ENCODE peak calls at places on chromosomes 3 and 15, in four cellular contexts. G is IMR-90, P is H9, B is H1. J is an unnamed sample.

GRCh38 chr3:39147711-39148115 is 5.7 kb downstream of the CSRNP1 start:
- DNase-seq in G (peak; percentile 55), P (no peak), B (no peak), J (peak; percentile 77)

GRCh38 chr15:33188654-33189257 is 5.8 kb downstream of the FMN1 start:
- DNase-seq in G (no peak), P (no peak), B (no peak), J (no peak)

GRCh38 chr15:25089577-25089976 is 134.8 kb downstream of the SNRPN start:
- DNase-seq in G (no peak), P (peak; percentile 5), B (no peak), J (no peak)

GRCh38 chr3:21654662-21655061 is 96.3 kb downstream of the ZNF385D start:
- DNase-seq in G (peak; percentile 78), P (no peak), B (no peak), J (no peak)

GRCh38 chr3:59644479-59645075 is 594.8 kb upstream of the CFAP20DC start:
- DNase-seq in G (no peak), P (no peak), B (no peak), J (no peak)

GRCh38 chr3:194003128-194004057 is 132.6 kb upstream of the HES1 start:
- DNase-seq in G (peak; percentile 87), P (peak; percentile 64), B (peak; percentile 65), J (peak; percentile 89)

GRCh38 chr3:99875573-99875924 is 57.9 kb downstream of the CMSS1 start:
- DNase-seq in G (peak; percentile 60), P (no peak), B (no peak), J (no peak)

GRCh38 chr3:196096382-196096953 is 14.6 kb upstream of the TFRC start:
- DNase-seq in G (no peak), P (no peak), B (no peak), J (no peak)

GRCh38 chr3:66312039-66312438 is 91.2 kb downstream of the SLC25A26 start:
- DNase-seq in G (no peak), P (no peak), B (no peak), J (no peak)

GRCh38 chr3:10344147-10344943 is 23.4 kb upstream of the SEC13 start:
- DNase-seq in G (peak; percentile 54), P (peak; percentile 79), B (peak; percentile 85), J (peak; percentile 65)

GRCh38 chr3:179196098-179196497 is 47.9 kb downstream of the PIK3CA start:
- DNase-seq in G (peak; percentile 89), P (no peak), B (no peak), J (no peak)

GRCh38 chr3:194521514-194522260 is 34.9 kb upstream of the ATP13A3 start:
- DNase-seq in G (peak; percentile 77), P (no peak), B (no peak), J (peak; percentile 16)

GRCh38 chr3:63967675-63968611 is 55.4 kb downstream of the PSMD6 start:
- DNase-seq in G (peak; percentile 70), P (no peak), B (no peak), J (no peak)

GRCh38 chr3:20055020-20055775 is 15.0 kb downstream of the KAT2B start:
- DNase-seq in G (no peak), P (no peak), B (no peak), J (no peak)

GRCh38 chr3:118972974-118973373 is 61.7 kb downstream of the IGSF11 start:
- DNase-seq in G (no peak), P (no peak), B (no peak), J (no peak)

DNA sequence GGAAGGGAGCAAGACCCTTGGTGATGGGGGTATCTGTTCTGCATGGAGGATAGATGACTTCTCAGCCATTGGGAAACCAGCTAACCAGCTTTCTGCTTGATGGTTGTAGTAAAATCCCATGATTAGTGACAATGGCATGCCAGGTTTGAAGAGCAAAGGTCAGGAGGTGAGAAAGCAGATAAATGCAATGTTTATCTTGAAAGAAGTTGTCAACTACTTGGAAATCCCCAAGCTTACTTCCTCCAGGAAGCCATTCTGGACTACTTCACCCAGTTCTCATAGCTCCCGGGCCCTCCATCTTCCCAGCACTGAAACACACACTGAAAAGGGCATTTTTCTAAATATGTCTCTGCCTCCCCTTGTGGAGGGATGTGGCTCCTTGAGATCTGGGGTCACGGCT is 51.3 kb downstream of the SMAD3 start:
- DNase-seq in G (peak; percentile 73), P (no peak), B (no peak), J (peak; percentile 74)
- H3K4me1 ChIP-seq in G (peaks cover 66% of the 10 kb centered on the region), P (no peaks in the 10 kb centered on the region), B (no peaks in the 10 kb centered on the region), J (peaks cover 11% of the 10 kb centered on the region)

DNA sequence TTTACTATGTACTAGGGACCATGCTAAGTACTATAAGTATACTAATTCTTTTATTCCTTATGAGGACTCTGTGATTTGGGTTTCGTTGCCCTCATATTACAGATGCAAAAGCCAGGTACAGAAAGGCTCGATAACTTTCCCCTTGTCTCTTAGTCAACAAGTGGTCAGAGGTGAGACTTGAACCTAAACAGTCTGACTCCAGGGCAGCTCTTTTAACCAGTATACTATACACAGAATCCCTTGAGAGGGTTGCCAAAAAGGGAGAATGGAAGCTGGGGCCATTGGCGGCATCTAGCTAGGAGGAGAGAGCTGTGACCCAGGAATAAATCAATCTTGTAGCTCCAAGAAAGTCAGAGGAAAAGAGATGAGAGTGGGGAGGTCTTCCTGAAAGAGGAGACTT is 92.4 kb downstream of the TOP2B start:
- DNase-seq in G (no peak), P (no peak), B (no peak), J (no peak)
- H3K18ac ChIP-seq in G (no peak overlapping the region), P (no peak overlapping the region), B (no peak overlapping the region), J (no peak overlapping the region)

GRCh38 chr3:171457263-171458055 is 2.7 kb downstream of the TNIK start:
- DNase-seq in G (no peak), P (no peak), B (no peak), J (no peak)
- H3K56ac ChIP-seq in G (no peak overlapping the region), P (no peak overlapping the region), B (no peak overlapping the region), J (peak overlapping the region; percentile 78)

GRCh38 chr3:25652921-25653320 is 11.8 kb downstream of the TOP2B start:
- DNase-seq in G (peak; percentile 50), P (no peak), B (no peak), J (no peak)

GRCh38 chr3:25657293-25657692 is 7.4 kb downstream of the TOP2B start:
- DNase-seq in G (no peak), P (no peak), B (no peak), J (no peak)

GRCh38 chr3:25654576-25654975 is 10.1 kb downstream of the TOP2B start:
- DNase-seq in G (no peak), P (no peak), B (no peak), J (no peak)

GRCh38 chr3:25655659-25656058 is 9.0 kb downstream of the TOP2B start:
- DNase-seq in G (no peak), P (no peak), B (no peak), J (no peak)

GRCh38 chr3:25653322-25653721 is 11.4 kb downstream of the TOP2B start:
- DNase-seq in G (no peak), P (no peak), B (no peak), J (no peak)
- H3K4me1 ChIP-seq in G (peaks cover 4% of the 10 kb centered on the region), P (peaks cover 3% of the 10 kb centered on the region), B (no peaks in the 10 kb centered on the region), J (peaks cover 4% of the 10 kb centered on the region)

DNA sequence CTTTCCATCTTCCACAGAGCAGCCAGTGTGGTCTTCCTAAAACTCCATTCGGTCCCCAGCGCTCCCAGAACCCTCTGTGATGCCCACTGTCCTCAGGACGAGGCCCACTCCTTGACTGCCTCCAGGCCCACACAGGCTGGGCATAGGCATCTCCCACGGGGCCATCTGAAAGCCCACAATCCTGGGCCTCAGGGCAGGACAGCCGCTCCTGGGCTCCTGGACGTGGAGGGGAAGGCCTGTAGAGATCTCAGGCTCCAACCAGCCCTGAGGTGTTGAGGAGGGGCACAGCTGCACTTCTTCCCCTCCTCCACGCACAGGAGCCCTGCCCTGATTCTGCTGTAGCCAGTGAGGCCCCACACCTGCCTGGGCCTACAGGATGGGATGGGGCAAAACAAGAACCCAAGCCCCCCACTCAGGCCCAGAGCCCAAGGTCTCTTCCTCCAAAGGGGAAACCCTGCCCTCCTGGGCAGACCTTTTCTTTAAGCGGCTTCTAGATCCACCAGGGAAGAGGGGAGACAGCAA is 26.0 kb downstream of the SHISA5 start:
- DNase-seq in G (no peak), P (no peak), B (no peak), J (no peak)
- H3K18ac ChIP-seq in G (no peak overlapping the region), P (no peak overlapping the region), B (no peak overlapping the region), J (no peak overlapping the region)

GRCh38 chr3:171703144-171703543 is 107.1 kb downstream of the PLD1 start:
- DNase-seq in G (no peak), P (no peak), B (no peak), J (no peak)

GRCh38 chr3:171700653-171701052 is 109.6 kb downstream of the PLD1 start:
- DNase-seq in G (no peak), P (no peak), B (no peak), J (no peak)

GRCh38 chr3:171704002-171704401 is 106.3 kb downstream of the PLD1 start:
- DNase-seq in G (peak; percentile 37), P (peak; percentile 62), B (no peak), J (peak; percentile 69)

GRCh38 chr3:171700157-171700556 is 110.1 kb downstream of the PLD1 start:
- DNase-seq in G (no peak), P (no peak), B (no peak), J (no peak)

DNA sequence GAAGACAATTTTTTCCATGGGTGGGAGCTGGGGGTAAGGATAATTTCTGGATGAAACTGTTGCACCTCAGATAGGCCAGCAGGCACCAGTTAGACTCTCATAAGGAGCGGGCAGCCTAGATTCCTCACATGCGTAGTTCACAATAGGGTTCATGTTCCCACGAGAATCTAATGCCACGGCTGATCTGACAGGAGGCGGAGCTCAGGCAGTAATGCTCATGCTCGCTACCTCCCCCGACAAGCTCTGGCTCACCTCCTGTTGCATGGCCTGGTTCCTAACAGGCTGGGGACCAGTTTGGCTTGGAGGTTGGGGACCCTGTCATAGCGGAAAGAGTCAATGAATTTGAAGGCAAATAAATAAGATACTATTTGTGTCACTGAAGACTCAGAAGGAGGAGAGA is 105.5 kb downstream of the PLD1 start:
- DNase-seq in G (no peak), P (peak; percentile 51), B (no peak), J (peak; percentile 38)
- H3K56ac ChIP-seq in G (no peak overlapping the region), P (no peak overlapping the region), B (no peak overlapping the region), J (no peak overlapping the region)

GRCh38 chr3:168341192-168341816 is 245.6 kb upstream of the GOLIM4 start:
- DNase-seq in G (peak; percentile 91), P (no peak), B (no peak), J (no peak)

GRCh38 chr3:168338176-168338575 is 242.5 kb upstream of the GOLIM4 start:
- DNase-seq in G (no peak), P (no peak), B (no peak), J (peak; percentile 91)

GRCh38 chr3:168330983-168331382 is 235.3 kb upstream of the GOLIM4 start:
- DNase-seq in G (no peak), P (no peak), B (no peak), J (peak; percentile 58)

GRCh38 chr3:168341965-168342719 is 246.4 kb upstream of the GOLIM4 start:
- DNase-seq in G (peak; percentile 8), P (no peak), B (no peak), J (no peak)

GRCh38 chr3:168336276-168336675 is 240.6 kb upstream of the GOLIM4 start:
- DNase-seq in G (peak; percentile 6), P (no peak), B (no peak), J (no peak)
- H3K4me1 ChIP-seq in G (peaks cover 4% of the 10 kb centered on the region), P (no peaks in the 10 kb centered on the region), B (no peaks in the 10 kb centered on the region), J (peaks cover 16% of the 10 kb centered on the region)

GRCh38 chr3:72034956-72035355 is 250.0 kb upstream of the PROK2 start:
- DNase-seq in G (no peak), P (no peak), B (no peak), J (no peak)
- H3K18ac ChIP-seq in G (no peak overlapping the region), P (no peak overlapping the region), B (no peak overlapping the region), J (no peak overlapping the region)

DNA sequence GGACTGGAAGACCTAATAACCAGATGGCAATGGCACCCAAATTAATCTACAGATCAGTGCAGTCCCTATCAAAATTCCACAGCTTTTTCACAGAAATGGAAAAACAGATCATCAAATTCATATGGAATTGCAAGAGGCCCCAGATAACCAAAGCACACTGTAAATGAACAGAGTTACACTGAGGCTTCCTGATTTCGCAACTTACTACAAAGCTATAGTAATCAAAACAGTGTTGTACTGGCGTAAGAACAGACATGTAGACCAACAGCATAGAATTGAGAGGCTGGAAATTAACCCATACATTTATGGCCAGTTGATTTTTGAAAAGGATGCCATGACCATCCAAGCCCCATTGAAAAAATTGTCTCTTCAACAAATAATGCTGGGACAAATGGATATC is 16.2 kb downstream of the XPC start:
- DNase-seq in G (no peak), P (no peak), B (no peak), J (no peak)
- H3K56ac ChIP-seq in G (no peak overlapping the region), P (no peak overlapping the region), B (no peak overlapping the region), J (no peak overlapping the region)

J was measured in mesendoderm.